ENCODE peak calls at places on chromosomes 4 and X, in nine cellular contexts. One of them, this sample, is unnamed.

GRCh38 chr4:168257663-168258235 is 60.8 kb downstream of the DDX60 start:
- DNase-seq in dermis microvascular lymphatic vessel endothelial cell: no peak
- DNase-seq in mammary epithelial cell: no peak
- DNase-seq in stimulated activated CD8-positive, alpha-beta memory T cell treated with anti-CD3 and anti-CD28 coated beads, Interleukin-7, amount 100 ng/mL, for 24 hours: no peak
- DNase-seq in NCI-H1436: no peak
- DNase-seq in SW480: no peak
- DNase-seq in heart right ventricle: no peak
- DNase-seq in activated CD4-positive, alpha-beta T cell treated with anti-CD3 and anti-CD28 coated beads, Interleukin-2, amount 50 U/mL, for 1 hour: no peak
- DNase-seq in foreskin fibroblast: no peak
- DNase-seq in this sample: no peak

GRCh38 chr4:95835672-95836071 is 4.2 kb upstream of the PDHA2 start:
- DNase-seq in mammary epithelial cell: no peak
- DNase-seq in SW480: no peak
- DNase-seq in heart right ventricle: peak
- DNase-seq in NCI-H1436: no peak
- DNase-seq in stimulated activated CD8-positive, alpha-beta memory T cell treated with anti-CD3 and anti-CD28 coated beads, Interleukin-7, amount 100 ng/mL, for 24 hours: no peak
- DNase-seq in dermis microvascular lymphatic vessel endothelial cell: no peak
- DNase-seq in foreskin fibroblast: no peak
- DNase-seq in activated CD4-positive, alpha-beta T cell treated with anti-CD3 and anti-CD28 coated beads, Interleukin-2, amount 50 U/mL, for 1 hour: no peak
- DNase-seq in this sample: no peak

GRCh38 chrX:123905334-123905733 is 45.5 kb downstream of the XIAP start:
- DNase-seq in dermis microvascular lymphatic vessel endothelial cell: peak
- DNase-seq in stimulated activated CD8-positive, alpha-beta memory T cell treated with anti-CD3 and anti-CD28 coated beads, Interleukin-7, amount 100 ng/mL, for 24 hours: no peak
- DNase-seq in activated CD4-positive, alpha-beta T cell treated with anti-CD3 and anti-CD28 coated beads, Interleukin-2, amount 50 U/mL, for 1 hour: no peak
- DNase-seq in NCI-H1436: no peak
- DNase-seq in SW480: no peak
- DNase-seq in foreskin fibroblast: no peak
- DNase-seq in heart right ventricle: no peak
- DNase-seq in mammary epithelial cell: peak
- DNase-seq in this sample: no peak

GRCh38 chrX:53356186-53356585 is 66.3 kb downstream of the SMC1A start:
- DNase-seq in heart right ventricle: no peak
- DNase-seq in foreskin fibroblast: peak
- DNase-seq in SW480: no peak
- DNase-seq in mammary epithelial cell: peak
- DNase-seq in dermis microvascular lymphatic vessel endothelial cell: no peak
- DNase-seq in activated CD4-positive, alpha-beta T cell treated with anti-CD3 and anti-CD28 coated beads, Interleukin-2, amount 50 U/mL, for 1 hour: no peak
- DNase-seq in NCI-H1436: no peak
- DNase-seq in stimulated activated CD8-positive, alpha-beta memory T cell treated with anti-CD3 and anti-CD28 coated beads, Interleukin-7, amount 100 ng/mL, for 24 hours: no peak
- DNase-seq in this sample: peak

GRCh38 chr4:70356185-70356584 is 4.4 kb upstream of the SMR3A start:
- DNase-seq in heart right ventricle: no peak
- DNase-seq in activated CD4-positive, alpha-beta T cell treated with anti-CD3 and anti-CD28 coated beads, Interleukin-2, amount 50 U/mL, for 1 hour: no peak
- DNase-seq in stimulated activated CD8-positive, alpha-beta memory T cell treated with anti-CD3 and anti-CD28 coated beads, Interleukin-7, amount 100 ng/mL, for 24 hours: no peak
- DNase-seq in foreskin fibroblast: no peak
- DNase-seq in NCI-H1436: no peak
- DNase-seq in SW480: no peak
- DNase-seq in mammary epithelial cell: peak
- DNase-seq in dermis microvascular lymphatic vessel endothelial cell: no peak
- DNase-seq in this sample: no peak

GRCh38 chr4:123234966-123235365 is 161.6 kb upstream of the SPRY1 start:
- DNase-seq in SW480: no peak
- DNase-seq in stimulated activated CD8-positive, alpha-beta memory T cell treated with anti-CD3 and anti-CD28 coated beads, Interleukin-7, amount 100 ng/mL, for 24 hours: no peak
- DNase-seq in activated CD4-positive, alpha-beta T cell treated with anti-CD3 and anti-CD28 coated beads, Interleukin-2, amount 50 U/mL, for 1 hour: no peak
- DNase-seq in NCI-H1436: no peak
- DNase-seq in heart right ventricle: no peak
- DNase-seq in dermis microvascular lymphatic vessel endothelial cell: no peak
- DNase-seq in mammary epithelial cell: no peak
- DNase-seq in foreskin fibroblast: no peak
- DNase-seq in this sample: no peak

GRCh38 chr4:98522603-98523395 is 135.6 kb downstream of the TSPAN5 start:
- DNase-seq in activated CD4-positive, alpha-beta T cell treated with anti-CD3 and anti-CD28 coated beads, Interleukin-2, amount 50 U/mL, for 1 hour: no peak
- DNase-seq in foreskin fibroblast: peak
- DNase-seq in mammary epithelial cell: peak
- DNase-seq in heart right ventricle: no peak
- DNase-seq in NCI-H1436: no peak
- DNase-seq in dermis microvascular lymphatic vessel endothelial cell: peak
- DNase-seq in SW480: peak
- DNase-seq in stimulated activated CD8-positive, alpha-beta memory T cell treated with anti-CD3 and anti-CD28 coated beads, Interleukin-7, amount 100 ng/mL, for 24 hours: no peak
- DNase-seq in this sample: no peak

GRCh38 chr4:83255584-83255983 is 29.0 kb downstream of the COQ2 start:
- DNase-seq in NCI-H1436: no peak
- DNase-seq in foreskin fibroblast: peak
- DNase-seq in activated CD4-positive, alpha-beta T cell treated with anti-CD3 and anti-CD28 coated beads, Interleukin-2, amount 50 U/mL, for 1 hour: no peak
- DNase-seq in mammary epithelial cell: no peak
- DNase-seq in dermis microvascular lymphatic vessel endothelial cell: peak
- DNase-seq in stimulated activated CD8-positive, alpha-beta memory T cell treated with anti-CD3 and anti-CD28 coated beads, Interleukin-7, amount 100 ng/mL, for 24 hours: no peak
- DNase-seq in SW480: peak
- DNase-seq in heart right ventricle: no peak
- DNase-seq in this sample: no peak

GRCh38 chrX:46796574-46797191 is 37.8 kb upstream of the SLC9A7 start:
- DNase-seq in dermis microvascular lymphatic vessel endothelial cell: peak
- DNase-seq in activated CD4-positive, alpha-beta T cell treated with anti-CD3 and anti-CD28 coated beads, Interleukin-2, amount 50 U/mL, for 1 hour: peak
- DNase-seq in SW480: peak
- DNase-seq in mammary epithelial cell: peak
- DNase-seq in NCI-H1436: peak
- DNase-seq in foreskin fibroblast: peak
- DNase-seq in stimulated activated CD8-positive, alpha-beta memory T cell treated with anti-CD3 and anti-CD28 coated beads, Interleukin-7, amount 100 ng/mL, for 24 hours: peak
- DNase-seq in heart right ventricle: peak
- DNase-seq in this sample: peak

GRCh38 chrX:30275498-30275897 is 28.6 kb downstream of the MAGEB1 start:
- DNase-seq in mammary epithelial cell: peak
- DNase-seq in heart right ventricle: no peak
- DNase-seq in activated CD4-positive, alpha-beta T cell treated with anti-CD3 and anti-CD28 coated beads, Interleukin-2, amount 50 U/mL, for 1 hour: no peak
- DNase-seq in stimulated activated CD8-positive, alpha-beta memory T cell treated with anti-CD3 and anti-CD28 coated beads, Interleukin-7, amount 100 ng/mL, for 24 hours: no peak
- DNase-seq in SW480: peak
- DNase-seq in NCI-H1436: no peak
- DNase-seq in foreskin fibroblast: peak
- DNase-seq in dermis microvascular lymphatic vessel endothelial cell: peak
- DNase-seq in this sample: no peak

GRCh38 chrX:8867454-8867853 is 66.3 kb upstream of the FAM9A start:
- DNase-seq in mammary epithelial cell: no peak
- DNase-seq in activated CD4-positive, alpha-beta T cell treated with anti-CD3 and anti-CD28 coated beads, Interleukin-2, amount 50 U/mL, for 1 hour: no peak
- DNase-seq in stimulated activated CD8-positive, alpha-beta memory T cell treated with anti-CD3 and anti-CD28 coated beads, Interleukin-7, amount 100 ng/mL, for 24 hours: no peak
- DNase-seq in SW480: no peak
- DNase-seq in NCI-H1436: no peak
- DNase-seq in heart right ventricle: no peak
- DNase-seq in dermis microvascular lymphatic vessel endothelial cell: no peak
- DNase-seq in foreskin fibroblast: no peak
- DNase-seq in this sample: no peak

GRCh38 chr4:7429601-7430078 is 5.1 kb downstream of the PSAPL1 start:
- DNase-seq in foreskin fibroblast: no peak
- DNase-seq in stimulated activated CD8-positive, alpha-beta memory T cell treated with anti-CD3 and anti-CD28 coated beads, Interleukin-7, amount 100 ng/mL, for 24 hours: no peak
- DNase-seq in heart right ventricle: no peak
- DNase-seq in SW480: no peak
- DNase-seq in NCI-H1436: no peak
- DNase-seq in mammary epithelial cell: no peak
- DNase-seq in dermis microvascular lymphatic vessel endothelial cell: no peak
- DNase-seq in activated CD4-positive, alpha-beta T cell treated with anti-CD3 and anti-CD28 coated beads, Interleukin-2, amount 50 U/mL, for 1 hour: no peak
- DNase-seq in this sample: no peak

GRCh38 chrX:81957318-81957717 is 755.4 kb downstream of the SH3BGRL start:
- DNase-seq in mammary epithelial cell: no peak
- DNase-seq in dermis microvascular lymphatic vessel endothelial cell: no peak
- DNase-seq in SW480: no peak
- DNase-seq in stimulated activated CD8-positive, alpha-beta memory T cell treated with anti-CD3 and anti-CD28 coated beads, Interleukin-7, amount 100 ng/mL, for 24 hours: no peak
- DNase-seq in heart right ventricle: no peak
- DNase-seq in NCI-H1436: no peak
- DNase-seq in activated CD4-positive, alpha-beta T cell treated with anti-CD3 and anti-CD28 coated beads, Interleukin-2, amount 50 U/mL, for 1 hour: no peak
- DNase-seq in foreskin fibroblast: peak
- DNase-seq in this sample: no peak

GRCh38 chr4:5710065-5710961 is 688 bp upstream of the EVC start:
- DNase-seq in foreskin fibroblast: peak
- DNase-seq in mammary epithelial cell: peak
- DNase-seq in heart right ventricle: no peak
- DNase-seq in SW480: no peak
- DNase-seq in dermis microvascular lymphatic vessel endothelial cell: peak
- DNase-seq in activated CD4-positive, alpha-beta T cell treated with anti-CD3 and anti-CD28 coated beads, Interleukin-2, amount 50 U/mL, for 1 hour: no peak
- DNase-seq in stimulated activated CD8-positive, alpha-beta memory T cell treated with anti-CD3 and anti-CD28 coated beads, Interleukin-7, amount 100 ng/mL, for 24 hours: no peak
- DNase-seq in NCI-H1436: no peak
- DNase-seq in this sample: no peak

GRCh38 chrX:73913580-73913979 is 350.6 kb downstream of the CHIC1 start:
- DNase-seq in foreskin fibroblast: peak
- DNase-seq in activated CD4-positive, alpha-beta T cell treated with anti-CD3 and anti-CD28 coated beads, Interleukin-2, amount 50 U/mL, for 1 hour: no peak
- DNase-seq in stimulated activated CD8-positive, alpha-beta memory T cell treated with anti-CD3 and anti-CD28 coated beads, Interleukin-7, amount 100 ng/mL, for 24 hours: no peak
- DNase-seq in NCI-H1436: no peak
- DNase-seq in mammary epithelial cell: peak
- DNase-seq in SW480: no peak
- DNase-seq in heart right ventricle: peak
- DNase-seq in dermis microvascular lymphatic vessel endothelial cell: peak
- DNase-seq in this sample: no peak

GRCh38 chrX:74614193-74614909 is at the start of gene RLIM:
- DNase-seq in stimulated activated CD8-positive, alpha-beta memory T cell treated with anti-CD3 and anti-CD28 coated beads, Interleukin-7, amount 100 ng/mL, for 24 hours: peak
- DNase-seq in activated CD4-positive, alpha-beta T cell treated with anti-CD3 and anti-CD28 coated beads, Interleukin-2, amount 50 U/mL, for 1 hour: peak
- DNase-seq in heart right ventricle: peak
- DNase-seq in mammary epithelial cell: peak
- DNase-seq in SW480: peak
- DNase-seq in NCI-H1436: peak
- DNase-seq in foreskin fibroblast: peak
- DNase-seq in dermis microvascular lymphatic vessel endothelial cell: peak
- DNase-seq in this sample: peak

GRCh38 chr4:150297861-150298474 is 219.7 kb downstream of the DCLK2 start:
- DNase-seq in dermis microvascular lymphatic vessel endothelial cell: peak
- DNase-seq in stimulated activated CD8-positive, alpha-beta memory T cell treated with anti-CD3 and anti-CD28 coated beads, Interleukin-7, amount 100 ng/mL, for 24 hours: no peak
- DNase-seq in SW480: peak
- DNase-seq in activated CD4-positive, alpha-beta T cell treated with anti-CD3 and anti-CD28 coated beads, Interleukin-2, amount 50 U/mL, for 1 hour: peak
- DNase-seq in foreskin fibroblast: peak
- DNase-seq in mammary epithelial cell: peak
- DNase-seq in heart right ventricle: peak
- DNase-seq in NCI-H1436: peak
- DNase-seq in this sample: peak

GRCh38 chr4:173218411-173219125 is 50.0 kb downstream of the GALNT7 start:
- DNase-seq in heart right ventricle: no peak
- DNase-seq in NCI-H1436: no peak
- DNase-seq in foreskin fibroblast: peak
- DNase-seq in SW480: no peak
- DNase-seq in activated CD4-positive, alpha-beta T cell treated with anti-CD3 and anti-CD28 coated beads, Interleukin-2, amount 50 U/mL, for 1 hour: no peak
- DNase-seq in stimulated activated CD8-positive, alpha-beta memory T cell treated with anti-CD3 and anti-CD28 coated beads, Interleukin-7, amount 100 ng/mL, for 24 hours: no peak
- DNase-seq in dermis microvascular lymphatic vessel endothelial cell: peak
- DNase-seq in mammary epithelial cell: peak
- DNase-seq in this sample: no peak

GRCh38 chr4:128427832-128428366 is 140.3 kb upstream of the PGRMC2 start:
- DNase-seq in heart right ventricle: peak
- DNase-seq in activated CD4-positive, alpha-beta T cell treated with anti-CD3 and anti-CD28 coated beads, Interleukin-2, amount 50 U/mL, for 1 hour: no peak
- DNase-seq in foreskin fibroblast: peak
- DNase-seq in stimulated activated CD8-positive, alpha-beta memory T cell treated with anti-CD3 and anti-CD28 coated beads, Interleukin-7, amount 100 ng/mL, for 24 hours: no peak
- DNase-seq in dermis microvascular lymphatic vessel endothelial cell: peak
- DNase-seq in mammary epithelial cell: peak
- DNase-seq in NCI-H1436: peak
- DNase-seq in SW480: peak
- DNase-seq in this sample: no peak

GRCh38 chrX:793216-793770 is 162.7 kb downstream of the SHOX start:
- DNase-seq in heart right ventricle: no peak
- DNase-seq in dermis microvascular lymphatic vessel endothelial cell: no peak
- DNase-seq in foreskin fibroblast: no peak
- DNase-seq in SW480: no peak
- DNase-seq in NCI-H1436: no peak
- DNase-seq in activated CD4-positive, alpha-beta T cell treated with anti-CD3 and anti-CD28 coated beads, Interleukin-2, amount 50 U/mL, for 1 hour: no peak
- DNase-seq in mammary epithelial cell: no peak
- DNase-seq in stimulated activated CD8-positive, alpha-beta memory T cell treated with anti-CD3 and anti-CD28 coated beads, Interleukin-7, amount 100 ng/mL, for 24 hours: no peak
- DNase-seq in this sample: no peak

GRCh38 chr4:52996261-52997131 is 134.4 kb downstream of the RASL11B start:
- DNase-seq in heart right ventricle: peak
- DNase-seq in NCI-H1436: no peak
- DNase-seq in mammary epithelial cell: no peak
- DNase-seq in stimulated activated CD8-positive, alpha-beta memory T cell treated with anti-CD3 and anti-CD28 coated beads, Interleukin-7, amount 100 ng/mL, for 24 hours: no peak
- DNase-seq in dermis microvascular lymphatic vessel endothelial cell: peak
- DNase-seq in foreskin fibroblast: peak
- DNase-seq in SW480: no peak
- DNase-seq in activated CD4-positive, alpha-beta T cell treated with anti-CD3 and anti-CD28 coated beads, Interleukin-2, amount 50 U/mL, for 1 hour: no peak
- DNase-seq in this sample: no peak

GRCh38 chr4:32775049-32775448 is 2054.9 kb downstream of the PCDH7 start:
- DNase-seq in dermis microvascular lymphatic vessel endothelial cell: no peak
- DNase-seq in NCI-H1436: peak
- DNase-seq in SW480: peak
- DNase-seq in activated CD4-positive, alpha-beta T cell treated with anti-CD3 and anti-CD28 coated beads, Interleukin-2, amount 50 U/mL, for 1 hour: no peak
- DNase-seq in heart right ventricle: no peak
- DNase-seq in stimulated activated CD8-positive, alpha-beta memory T cell treated with anti-CD3 and anti-CD28 coated beads, Interleukin-7, amount 100 ng/mL, for 24 hours: no peak
- DNase-seq in foreskin fibroblast: peak
- DNase-seq in mammary epithelial cell: no peak
- DNase-seq in this sample: no peak

GRCh38 chrX:110403436-110403835 is 44.8 kb downstream of the RTL9 start:
- DNase-seq in mammary epithelial cell: no peak
- DNase-seq in SW480: no peak
- DNase-seq in foreskin fibroblast: peak
- DNase-seq in NCI-H1436: no peak
- DNase-seq in activated CD4-positive, alpha-beta T cell treated with anti-CD3 and anti-CD28 coated beads, Interleukin-2, amount 50 U/mL, for 1 hour: no peak
- DNase-seq in stimulated activated CD8-positive, alpha-beta memory T cell treated with anti-CD3 and anti-CD28 coated beads, Interleukin-7, amount 100 ng/mL, for 24 hours: no peak
- DNase-seq in dermis microvascular lymphatic vessel endothelial cell: no peak
- DNase-seq in heart right ventricle: no peak
- DNase-seq in this sample: no peak

GRCh38 chr4:185202984-185203379 is 818 bp downstream of the CFAP97 start:
- DNase-seq in foreskin fibroblast: no peak
- DNase-seq in stimulated activated CD8-positive, alpha-beta memory T cell treated with anti-CD3 and anti-CD28 coated beads, Interleukin-7, amount 100 ng/mL, for 24 hours: no peak
- DNase-seq in heart right ventricle: no peak
- DNase-seq in activated CD4-positive, alpha-beta T cell treated with anti-CD3 and anti-CD28 coated beads, Interleukin-2, amount 50 U/mL, for 1 hour: no peak
- DNase-seq in dermis microvascular lymphatic vessel endothelial cell: peak
- DNase-seq in SW480: no peak
- DNase-seq in mammary epithelial cell: no peak
- DNase-seq in NCI-H1436: no peak
- DNase-seq in this sample: no peak

GRCh38 chr4:133969202-133969873 is 232.3 kb downstream of the PABPC4L start:
- DNase-seq in foreskin fibroblast: peak
- DNase-seq in NCI-H1436: no peak
- DNase-seq in mammary epithelial cell: peak
- DNase-seq in heart right ventricle: peak
- DNase-seq in dermis microvascular lymphatic vessel endothelial cell: peak
- DNase-seq in SW480: no peak
- DNase-seq in stimulated activated CD8-positive, alpha-beta memory T cell treated with anti-CD3 and anti-CD28 coated beads, Interleukin-7, amount 100 ng/mL, for 24 hours: no peak
- DNase-seq in activated CD4-positive, alpha-beta T cell treated with anti-CD3 and anti-CD28 coated beads, Interleukin-2, amount 50 U/mL, for 1 hour: no peak
- DNase-seq in this sample: no peak

GRCh38 chrX:153526040-153526439 is 8.6 kb downstream of the ATP2B3 start:
- DNase-seq in heart right ventricle: no peak
- DNase-seq in SW480: no peak
- DNase-seq in dermis microvascular lymphatic vessel endothelial cell: no peak
- DNase-seq in activated CD4-positive, alpha-beta T cell treated with anti-CD3 and anti-CD28 coated beads, Interleukin-2, amount 50 U/mL, for 1 hour: no peak
- DNase-seq in stimulated activated CD8-positive, alpha-beta memory T cell treated with anti-CD3 and anti-CD28 coated beads, Interleukin-7, amount 100 ng/mL, for 24 hours: no peak
- DNase-seq in foreskin fibroblast: no peak
- DNase-seq in NCI-H1436: no peak
- DNase-seq in mammary epithelial cell: no peak
- DNase-seq in this sample: no peak

GRCh38 chrX:132023117-132023895 is at the start of gene STK26:
- DNase-seq in stimulated activated CD8-positive, alpha-beta memory T cell treated with anti-CD3 and anti-CD28 coated beads, Interleukin-7, amount 100 ng/mL, for 24 hours: peak
- DNase-seq in SW480: peak
- DNase-seq in mammary epithelial cell: peak
- DNase-seq in activated CD4-positive, alpha-beta T cell treated with anti-CD3 and anti-CD28 coated beads, Interleukin-2, amount 50 U/mL, for 1 hour: peak
- DNase-seq in dermis microvascular lymphatic vessel endothelial cell: peak
- DNase-seq in NCI-H1436: peak
- DNase-seq in heart right ventricle: peak
- DNase-seq in foreskin fibroblast: peak
- DNase-seq in this sample: peak

GRCh38 chr4:106795326-106795725 is 240.8 kb downstream of the DKK2 start:
- DNase-seq in heart right ventricle: no peak
- DNase-seq in mammary epithelial cell: no peak
- DNase-seq in NCI-H1436: no peak
- DNase-seq in stimulated activated CD8-positive, alpha-beta memory T cell treated with anti-CD3 and anti-CD28 coated beads, Interleukin-7, amount 100 ng/mL, for 24 hours: no peak
- DNase-seq in activated CD4-positive, alpha-beta T cell treated with anti-CD3 and anti-CD28 coated beads, Interleukin-2, amount 50 U/mL, for 1 hour: no peak
- DNase-seq in dermis microvascular lymphatic vessel endothelial cell: no peak
- DNase-seq in SW480: no peak
- DNase-seq in foreskin fibroblast: no peak
- DNase-seq in this sample: no peak

GRCh38 chr4:101393256-101393655 is 45.9 kb upstream of the PPP3CA start:
- DNase-seq in dermis microvascular lymphatic vessel endothelial cell: no peak
- DNase-seq in SW480: peak
- DNase-seq in NCI-H1436: no peak
- DNase-seq in foreskin fibroblast: peak
- DNase-seq in activated CD4-positive, alpha-beta T cell treated with anti-CD3 and anti-CD28 coated beads, Interleukin-2, amount 50 U/mL, for 1 hour: no peak
- DNase-seq in stimulated activated CD8-positive, alpha-beta memory T cell treated with anti-CD3 and anti-CD28 coated beads, Interleukin-7, amount 100 ng/mL, for 24 hours: no peak
- DNase-seq in heart right ventricle: no peak
- DNase-seq in mammary epithelial cell: peak
- DNase-seq in this sample: no peak

GRCh38 chrX:66163849-66164401 is at the start of gene HEPH:
- DNase-seq in SW480: no peak
- DNase-seq in foreskin fibroblast: peak
- DNase-seq in dermis microvascular lymphatic vessel endothelial cell: no peak
- DNase-seq in heart right ventricle: peak
- DNase-seq in mammary epithelial cell: peak
- DNase-seq in activated CD4-positive, alpha-beta T cell treated with anti-CD3 and anti-CD28 coated beads, Interleukin-2, amount 50 U/mL, for 1 hour: no peak
- DNase-seq in stimulated activated CD8-positive, alpha-beta memory T cell treated with anti-CD3 and anti-CD28 coated beads, Interleukin-7, amount 100 ng/mL, for 24 hours: no peak
- DNase-seq in NCI-H1436: no peak
- DNase-seq in this sample: no peak

This sample was measured in CD4-positive, alpha-beta memory T cell.